ENCODE peak calls at places on chromosome 18, in four cellular contexts. One of them, this sample, is unnamed.

GRCh38 chr18:62258606-62259005 is 66.5 kb upstream of the TNFRSF11A start:
- DNase-seq in SK-N-SH: no peak
- DNase-seq in upper lobe of left lung: no peak
- DNase-seq in transverse colon: no peak
- DNase-seq in this sample: no peak

GRCh38 chr18:36457683-36458082 is 160.2 kb downstream of the FHOD3 start:
- DNase-seq in upper lobe of left lung: no peak
- DNase-seq in transverse colon: no peak
- DNase-seq in SK-N-SH: no peak
- DNase-seq in this sample: no peak

GRCh38 chr18:27599202-27599829 is 414.2 kb upstream of the CHST9 start:
- DNase-seq in upper lobe of left lung: no peak
- DNase-seq in SK-N-SH: peak; percentile 24
- DNase-seq in transverse colon: peak; percentile 36
- DNase-seq in this sample: peak; percentile 34

GRCh38 chr18:76875390-76876330 is 53.3 kb downstream of the ZNF236 start:
- DNase-seq in upper lobe of left lung: no peak
- DNase-seq in transverse colon: peak; percentile 54
- DNase-seq in SK-N-SH: peak; percentile 64
- DNase-seq in this sample: no peak

GRCh38 chr18:33711514-33711913 is 133.5 kb downstream of the ASXL3 start:
- DNase-seq in upper lobe of left lung: no peak
- DNase-seq in transverse colon: no peak
- DNase-seq in SK-N-SH: peak; percentile 56
- DNase-seq in this sample: no peak

GRCh38 chr18:13800505-13801259 is 23.3 kb upstream of the MC5R start:
- DNase-seq in upper lobe of left lung: peak; percentile 91
- DNase-seq in transverse colon: peak; percentile 79
- DNase-seq in SK-N-SH: peak; percentile 76
- DNase-seq in this sample: no peak

GRCh38 chr18:58202406-58202730 is 158.3 kb downstream of the NEDD4L start:
- DNase-seq in SK-N-SH: peak; percentile 68
- DNase-seq in transverse colon: peak; percentile 46
- DNase-seq in upper lobe of left lung: no peak
- DNase-seq in this sample: no peak

GRCh38 chr18:26286008-26286407 is 59.8 kb downstream of the TAF4B start:
- DNase-seq in upper lobe of left lung: no peak
- DNase-seq in transverse colon: no peak
- DNase-seq in SK-N-SH: no peak
- DNase-seq in this sample: no peak

GRCh38 chr18:55018602-55019001 is 59.3 kb upstream of the CCDC68 start:
- DNase-seq in SK-N-SH: no peak
- DNase-seq in transverse colon: no peak
- DNase-seq in upper lobe of left lung: no peak
- DNase-seq in this sample: no peak

GRCh38 chr18:7467708-7468466 is 99.2 kb upstream of the PTPRM start:
- DNase-seq in upper lobe of left lung: no peak
- DNase-seq in SK-N-SH: no peak
- DNase-seq in transverse colon: no peak
- DNase-seq in this sample: no peak

GRCh38 chr18:2994603-2995432 is 18.1 kb downstream of the LPIN2 start:
- DNase-seq in upper lobe of left lung: no peak
- DNase-seq in SK-N-SH: no peak
- DNase-seq in transverse colon: peak; percentile 31
- DNase-seq in this sample: no peak

GRCh38 chr18:48946329-48946835 is 4.4 kb downstream of the SMAD7 start:
- DNase-seq in upper lobe of left lung: peak; percentile 25
- DNase-seq in transverse colon: peak; percentile 17
- DNase-seq in SK-N-SH: peak; percentile 82
- DNase-seq in this sample: no peak

GRCh38 chr18:8559612-8560011 is 49.6 kb upstream of the RAB12 start:
- DNase-seq in SK-N-SH: no peak
- DNase-seq in upper lobe of left lung: no peak
- DNase-seq in transverse colon: no peak
- DNase-seq in this sample: no peak

GRCh38 chr18:77063256-77063655 is 69.3 kb downstream of the MBP start:
- DNase-seq in upper lobe of left lung: no peak
- DNase-seq in transverse colon: peak; percentile 69
- DNase-seq in SK-N-SH: no peak
- DNase-seq in this sample: no peak

GRCh38 chr18:35253655-35254287 is 12.9 kb downstream of the ZNF397 start:
- DNase-seq in transverse colon: no peak
- DNase-seq in SK-N-SH: no peak
- DNase-seq in upper lobe of left lung: no peak
- DNase-seq in this sample: no peak

GRCh38 chr18:49582579-49582978 is 20.7 kb downstream of the LIPG start:
- DNase-seq in upper lobe of left lung: no peak
- DNase-seq in SK-N-SH: no peak
- DNase-seq in transverse colon: no peak
- DNase-seq in this sample: no peak

GRCh38 chr18:634551-635045 is 22.9 kb upstream of the TYMS start:
- DNase-seq in transverse colon: no peak
- DNase-seq in upper lobe of left lung: no peak
- DNase-seq in SK-N-SH: no peak
- DNase-seq in this sample: no peak

GRCh38 chr18:62324355-62324828 is 718 bp upstream of the TNFRSF11A start:
- DNase-seq in SK-N-SH: no peak
- DNase-seq in upper lobe of left lung: no peak
- DNase-seq in transverse colon: no peak
- DNase-seq in this sample: no peak

GRCh38 chr18:74182335-74182734 is 34.0 kb downstream of the TIMM21 start:
- DNase-seq in transverse colon: no peak
- DNase-seq in upper lobe of left lung: peak; percentile 75
- DNase-seq in SK-N-SH: no peak
- DNase-seq in this sample: no peak
- H3K4me1 ChIP-seq in transverse colon: no peaks in the 10 kb centered on the region
- H3K4me1 ChIP-seq in upper lobe of left lung: no peaks in the 10 kb centered on the region
- H3K4me1 ChIP-seq in SK-N-SH: no peaks in the 10 kb centered on the region
- H3K4me1 ChIP-seq in this sample: no peaks in the 10 kb centered on the region

DNA sequence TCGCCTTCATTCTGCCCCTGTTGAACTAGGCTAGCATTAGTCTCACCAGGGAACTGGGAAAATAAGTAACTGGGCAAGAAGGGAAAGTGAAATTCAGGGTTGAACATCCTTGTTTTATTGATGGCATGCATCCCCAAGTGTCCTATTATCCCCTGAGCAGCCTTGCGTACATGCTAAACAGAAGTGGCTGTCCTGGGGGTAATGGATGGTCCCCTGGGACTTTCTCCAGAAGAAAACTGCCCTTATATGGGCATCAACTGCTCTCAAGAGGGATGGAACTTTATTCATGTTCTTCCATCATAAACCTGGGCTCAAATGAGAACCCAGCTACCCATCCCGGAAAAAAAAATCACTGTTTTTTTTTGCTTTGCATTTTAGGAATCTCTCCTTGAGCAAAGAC is 11.9 kb upstream of the SMIM21 start:
- DNase-seq in SK-N-SH: no peak
- DNase-seq in upper lobe of left lung: no peak
- DNase-seq in transverse colon: no peak
- DNase-seq in this sample: no peak
- H3K4me3 ChIP-seq in SK-N-SH: no peak overlapping the region
- H3K4me3 ChIP-seq in upper lobe of left lung: no peak overlapping the region
- H3K4me3 ChIP-seq in transverse colon: no peak overlapping the region
- H3K4me3 ChIP-seq in this sample: no peak overlapping the region

DNA sequence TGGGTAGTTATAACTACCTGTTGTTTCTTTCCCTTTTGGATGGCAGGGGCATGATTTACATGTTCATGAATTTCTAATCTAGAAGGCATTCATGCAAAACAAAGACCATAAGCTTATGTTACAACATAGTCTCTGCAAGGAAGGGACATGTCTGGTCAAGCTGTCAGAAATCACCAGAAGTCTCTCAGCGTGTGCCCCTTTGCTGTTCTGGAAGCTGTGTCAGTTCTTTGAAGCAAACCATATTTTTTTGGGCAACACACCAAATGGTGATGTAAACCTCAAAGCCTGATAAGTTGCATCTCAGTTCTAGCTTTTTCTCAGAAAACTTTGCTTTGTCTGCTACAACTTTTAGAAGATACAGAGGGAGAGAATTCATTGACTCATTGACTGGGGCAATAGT is 173.5 kb upstream of the CTAGE1 start:
- DNase-seq in upper lobe of left lung: no peak
- DNase-seq in transverse colon: no peak
- DNase-seq in SK-N-SH: no peak
- DNase-seq in this sample: no peak
- TF ChIP-seq EP300 in upper lobe of left lung: no peak
- TF ChIP-seq EP300 in transverse colon: no peak
- TF ChIP-seq EP300 in SK-N-SH: no peak
- TF ChIP-seq EP300 in this sample: no peak

GRCh38 chr18:31942301-31942998 is 478 bp downstream of the TRAPPC8 start:
- DNase-seq in SK-N-SH: peak; percentile 58
- DNase-seq in transverse colon: peak; percentile 56
- DNase-seq in upper lobe of left lung: peak; percentile 93
- DNase-seq in this sample: peak; percentile 34

GRCh38 chr18:31943895-31944816 is 1.2 kb upstream of the TRAPPC8 start:
- DNase-seq in upper lobe of left lung: no peak
- DNase-seq in SK-N-SH: no peak
- DNase-seq in transverse colon: no peak
- DNase-seq in this sample: no peak

GRCh38 chr18:31946305-31947046 is 3.5 kb upstream of the TRAPPC8 start:
- DNase-seq in upper lobe of left lung: no peak
- DNase-seq in SK-N-SH: no peak
- DNase-seq in transverse colon: no peak
- DNase-seq in this sample: no peak

GRCh38 chr18:31941010-31941809 is 1.7 kb downstream of the TRAPPC8 start:
- DNase-seq in transverse colon: no peak
- DNase-seq in upper lobe of left lung: peak; percentile 62
- DNase-seq in SK-N-SH: no peak
- DNase-seq in this sample: no peak

DNA sequence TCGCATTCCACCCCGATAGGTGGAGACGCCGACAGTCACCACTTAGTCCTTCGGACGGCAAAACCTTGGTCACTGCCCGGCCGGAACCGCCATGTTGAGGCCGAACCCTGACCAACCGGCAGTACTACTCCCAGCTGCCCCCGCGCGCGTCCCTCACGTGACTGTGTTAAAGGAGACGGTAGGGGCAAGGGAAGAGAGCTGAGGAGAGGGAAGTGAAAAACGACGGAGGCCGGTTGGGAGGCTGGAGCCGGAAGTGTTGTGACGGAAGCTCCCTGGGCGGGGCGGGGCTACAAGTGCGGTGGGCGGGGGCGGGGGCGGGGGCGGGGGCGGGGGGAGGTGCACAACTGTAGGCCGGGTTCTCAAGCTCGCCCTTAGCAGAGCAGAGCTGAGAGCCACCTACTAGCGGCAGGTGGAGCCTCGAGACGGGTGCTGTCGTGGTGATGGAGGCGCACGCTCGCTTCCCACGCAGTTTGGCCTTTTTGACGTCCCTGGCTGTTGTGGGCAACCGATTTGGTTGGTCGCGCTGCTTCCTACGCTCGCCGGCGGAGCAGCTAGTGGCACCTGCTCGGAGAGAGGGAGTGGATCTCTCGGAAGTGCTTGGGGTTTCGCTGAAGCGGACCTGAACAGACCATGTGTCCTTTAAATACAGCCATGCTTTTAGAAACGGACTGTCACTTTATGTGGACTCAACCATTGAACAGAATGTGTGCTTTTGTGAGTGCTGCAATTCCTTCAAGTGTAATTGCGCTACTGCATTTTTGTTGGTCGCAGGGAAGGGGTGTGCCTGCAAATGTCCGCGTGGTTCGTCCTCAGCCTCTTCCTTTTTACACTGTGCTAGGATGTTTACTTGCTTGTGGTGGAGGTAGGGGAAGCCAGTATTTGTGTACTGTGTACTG is at the start of gene TRAPPC8:
- DNase-seq in upper lobe of left lung: peak; percentile 97
- DNase-seq in transverse colon: peak; percentile 99
- DNase-seq in SK-N-SH: peak; percentile 97
- DNase-seq in this sample: peak; percentile 97
- H3K4me1 ChIP-seq in upper lobe of left lung: peaks cover 22% of the 10 kb centered on the region
- H3K4me1 ChIP-seq in transverse colon: peaks cover 47% of the 10 kb centered on the region
- H3K4me1 ChIP-seq in SK-N-SH: peaks cover 6% of the 10 kb centered on the region
- H3K4me1 ChIP-seq in this sample: peaks cover 2% of the 10 kb centered on the region

DNA sequence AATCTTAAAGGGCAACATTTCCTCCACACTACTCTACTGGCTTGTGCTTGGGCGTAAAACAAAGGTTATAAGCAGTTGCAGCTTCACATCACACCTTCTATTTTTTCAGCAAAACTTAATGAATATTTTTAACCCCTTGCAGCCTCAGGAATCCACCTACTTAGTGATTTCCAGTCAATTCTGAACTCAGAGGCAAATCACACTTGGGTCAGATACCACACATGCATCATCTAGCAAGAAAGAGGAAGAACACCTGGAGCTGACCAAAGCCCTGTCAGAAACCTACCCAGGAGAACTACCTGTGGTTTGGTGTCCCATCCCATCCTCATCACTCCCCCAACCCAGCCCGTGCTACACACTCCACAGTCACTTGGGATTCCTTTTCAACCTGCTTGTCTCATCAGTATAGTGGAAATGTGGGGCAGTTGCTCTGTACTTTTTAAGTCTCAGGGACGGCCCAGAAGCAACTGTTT is 25.5 kb downstream of the PIAS2 start:
- DNase-seq in transverse colon: no peak
- DNase-seq in upper lobe of left lung: no peak
- DNase-seq in SK-N-SH: no peak
- DNase-seq in this sample: no peak
- H3K4me3 ChIP-seq in transverse colon: no peak overlapping the region
- H3K4me3 ChIP-seq in upper lobe of left lung: no peak overlapping the region
- H3K4me3 ChIP-seq in SK-N-SH: no peak overlapping the region
- H3K4me3 ChIP-seq in this sample: no peak overlapping the region

This sample was measured in ovary.